ENCODE peak calls at places on chromosome 17, in nine cellular contexts. One of them, this sample, is unnamed.

GRCh38 chr17:83117594-83117993 is 38.2 kb downstream of the METRNL start:
- DNase-seq in left ventricle myocardium inferior: no peak
- DNase-seq in iPS DF 19.7: no peak
- DNase-seq in choroid plexus epithelial cell: no peak
- DNase-seq in mesenteric fat pad: no peak
- DNase-seq in NCI-H1417: no peak
- DNase-seq in T-cell: no peak
- DNase-seq in HS-5: no peak
- DNase-seq in omental fat pad: no peak
- DNase-seq in this sample: no peak

GRCh38 chr17:38735161-38735997 is 5.2 kb downstream of the CISD3 start:
- DNase-seq in left ventricle myocardium inferior: peak; percentile 68
- DNase-seq in iPS DF 19.7: no peak
- DNase-seq in choroid plexus epithelial cell: no peak
- DNase-seq in mesenteric fat pad: no peak
- DNase-seq in NCI-H1417: peak; percentile 26
- DNase-seq in T-cell: peak; percentile 75
- DNase-seq in HS-5: no peak
- DNase-seq in omental fat pad: peak; percentile 53
- DNase-seq in this sample: no peak

GRCh38 chr17:78147315-78147998 is 1.3 kb downstream of the C17orf99 start:
- DNase-seq in left ventricle myocardium inferior: no peak
- DNase-seq in iPS DF 19.7: no peak
- DNase-seq in choroid plexus epithelial cell: no peak
- DNase-seq in mesenteric fat pad: no peak
- DNase-seq in NCI-H1417: no peak
- DNase-seq in T-cell: no peak
- DNase-seq in HS-5: no peak
- DNase-seq in omental fat pad: no peak
- DNase-seq in this sample: no peak

GRCh38 chr17:39813631-39814030 is 50.5 kb downstream of the IKZF3 start:
- DNase-seq in left ventricle myocardium inferior: no peak
- DNase-seq in iPS DF 19.7: no peak
- DNase-seq in choroid plexus epithelial cell: no peak
- DNase-seq in mesenteric fat pad: no peak
- DNase-seq in NCI-H1417: no peak
- DNase-seq in T-cell: peak; percentile 63
- DNase-seq in HS-5: no peak
- DNase-seq in omental fat pad: no peak
- DNase-seq in this sample: no peak

GRCh38 chr17:77783991-77784820 is 174.3 kb upstream of the TNRC6C start:
- DNase-seq in left ventricle myocardium inferior: no peak
- DNase-seq in iPS DF 19.7: no peak
- DNase-seq in choroid plexus epithelial cell: no peak
- DNase-seq in mesenteric fat pad: no peak
- DNase-seq in NCI-H1417: no peak
- DNase-seq in T-cell: peak; percentile 62
- DNase-seq in HS-5: no peak
- DNase-seq in omental fat pad: no peak
- DNase-seq in this sample: no peak

GRCh38 chr17:48747445-48748363 is 19.2 kb upstream of the HOXB13 start:
- DNase-seq in left ventricle myocardium inferior: no peak
- DNase-seq in iPS DF 19.7: no peak
- DNase-seq in choroid plexus epithelial cell: no peak
- DNase-seq in mesenteric fat pad: no peak
- DNase-seq in NCI-H1417: no peak
- DNase-seq in T-cell: no peak
- DNase-seq in HS-5: no peak
- DNase-seq in omental fat pad: no peak
- DNase-seq in this sample: peak; percentile 14

GRCh38 chr17:41782142-41782541 is 4.4 kb downstream of the JUP start:
- DNase-seq in left ventricle myocardium inferior: peak; percentile 84
- DNase-seq in iPS DF 19.7: no peak
- DNase-seq in choroid plexus epithelial cell: no peak
- DNase-seq in mesenteric fat pad: no peak
- DNase-seq in NCI-H1417: no peak
- DNase-seq in T-cell: no peak
- DNase-seq in HS-5: no peak
- DNase-seq in omental fat pad: no peak
- DNase-seq in this sample: no peak

GRCh38 chr17:48723555-48724239 is 712 bp downstream of the PRAC2 start:
- DNase-seq in left ventricle myocardium inferior: no peak
- DNase-seq in iPS DF 19.7: no peak
- DNase-seq in choroid plexus epithelial cell: no peak
- DNase-seq in mesenteric fat pad: no peak
- DNase-seq in NCI-H1417: no peak
- DNase-seq in T-cell: no peak
- DNase-seq in HS-5: no peak
- DNase-seq in omental fat pad: no peak
- DNase-seq in this sample: no peak

GRCh38 chr17:12328204-12328603 is 307.5 kb downstream of the MAP2K4 start:
- DNase-seq in left ventricle myocardium inferior: no peak
- DNase-seq in iPS DF 19.7: no peak
- DNase-seq in choroid plexus epithelial cell: no peak
- DNase-seq in mesenteric fat pad: no peak
- DNase-seq in NCI-H1417: no peak
- DNase-seq in T-cell: no peak
- DNase-seq in HS-5: no peak
- DNase-seq in omental fat pad: no peak
- DNase-seq in this sample: no peak

GRCh38 chr17:21176996-21177395 is 37.0 kb downstream of the TMEM11 start:
- DNase-seq in left ventricle myocardium inferior: no peak
- DNase-seq in iPS DF 19.7: no peak
- DNase-seq in choroid plexus epithelial cell: no peak
- DNase-seq in mesenteric fat pad: peak; percentile 53
- DNase-seq in NCI-H1417: no peak
- DNase-seq in T-cell: no peak
- DNase-seq in HS-5: no peak
- DNase-seq in omental fat pad: no peak
- DNase-seq in this sample: no peak

GRCh38 chr17:16477255-16477654 is 14.7 kb downstream of the LRRC75A start:
- DNase-seq in left ventricle myocardium inferior: peak; percentile 37
- DNase-seq in iPS DF 19.7: no peak
- DNase-seq in choroid plexus epithelial cell: peak; percentile 83
- DNase-seq in mesenteric fat pad: no peak
- DNase-seq in NCI-H1417: no peak
- DNase-seq in T-cell: no peak
- DNase-seq in HS-5: peak; percentile 53
- DNase-seq in omental fat pad: no peak
- DNase-seq in this sample: peak; percentile 84

GRCh38 chr17:57284984-57285646 is 28.8 kb downstream of the MSI2 start:
- DNase-seq in left ventricle myocardium inferior: no peak
- DNase-seq in iPS DF 19.7: no peak
- DNase-seq in choroid plexus epithelial cell: peak; percentile 20
- DNase-seq in mesenteric fat pad: no peak
- DNase-seq in NCI-H1417: no peak
- DNase-seq in T-cell: no peak
- DNase-seq in HS-5: no peak
- DNase-seq in omental fat pad: no peak
- DNase-seq in this sample: no peak

GRCh38 chr17:17168401-17168800 is 37.7 kb downstream of the PLD6 start:
- DNase-seq in left ventricle myocardium inferior: no peak
- DNase-seq in iPS DF 19.7: no peak
- DNase-seq in choroid plexus epithelial cell: no peak
- DNase-seq in mesenteric fat pad: no peak
- DNase-seq in NCI-H1417: no peak
- DNase-seq in T-cell: no peak
- DNase-seq in HS-5: no peak
- DNase-seq in omental fat pad: no peak
- DNase-seq in this sample: no peak

GRCh38 chr17:68057531-68057952 is 22.0 kb downstream of the KPNA2 start:
- DNase-seq in left ventricle myocardium inferior: no peak
- DNase-seq in iPS DF 19.7: no peak
- DNase-seq in choroid plexus epithelial cell: peak; percentile 72
- DNase-seq in mesenteric fat pad: no peak
- DNase-seq in NCI-H1417: no peak
- DNase-seq in T-cell: peak; percentile 37
- DNase-seq in HS-5: no peak
- DNase-seq in omental fat pad: no peak
- DNase-seq in this sample: peak; percentile 29

GRCh38 chr17:4950075-4950756 is 703 bp upstream of the ENO3 start:
- DNase-seq in left ventricle myocardium inferior: peak; percentile 78
- DNase-seq in iPS DF 19.7: no peak
- DNase-seq in choroid plexus epithelial cell: no peak
- DNase-seq in mesenteric fat pad: no peak
- DNase-seq in NCI-H1417: no peak
- DNase-seq in T-cell: no peak
- DNase-seq in HS-5: no peak
- DNase-seq in omental fat pad: no peak
- DNase-seq in this sample: no peak

GRCh38 chr17:17018612-17019429 is 23.4 kb upstream of the MPRIP start:
- DNase-seq in left ventricle myocardium inferior: peak; percentile 5
- DNase-seq in iPS DF 19.7: no peak
- DNase-seq in choroid plexus epithelial cell: no peak
- DNase-seq in mesenteric fat pad: no peak
- DNase-seq in NCI-H1417: peak; percentile 42
- DNase-seq in T-cell: no peak
- DNase-seq in HS-5: no peak
- DNase-seq in omental fat pad: no peak
- DNase-seq in this sample: no peak

GRCh38 chr17:1907818-1908698 is 78.3 kb downstream of the RPA1 start:
- DNase-seq in left ventricle myocardium inferior: no peak
- DNase-seq in iPS DF 19.7: no peak
- DNase-seq in choroid plexus epithelial cell: peak; percentile 60
- DNase-seq in mesenteric fat pad: no peak
- DNase-seq in NCI-H1417: no peak
- DNase-seq in T-cell: peak; percentile 11
- DNase-seq in HS-5: no peak
- DNase-seq in omental fat pad: no peak
- DNase-seq in this sample: peak; percentile 33

GRCh38 chr17:83152745-83153611 is 73.6 kb downstream of the METRNL start:
- DNase-seq in left ventricle myocardium inferior: peak; percentile 69
- DNase-seq in iPS DF 19.7: no peak
- DNase-seq in choroid plexus epithelial cell: no peak
- DNase-seq in mesenteric fat pad: no peak
- DNase-seq in NCI-H1417: no peak
- DNase-seq in T-cell: no peak
- DNase-seq in HS-5: no peak
- DNase-seq in omental fat pad: no peak
- DNase-seq in this sample: no peak

GRCh38 chr17:45147102-45147580 is 1.1 kb upstream of the HEXIM1 start:
- DNase-seq in left ventricle myocardium inferior: no peak
- DNase-seq in iPS DF 19.7: no peak
- DNase-seq in choroid plexus epithelial cell: no peak
- DNase-seq in mesenteric fat pad: no peak
- DNase-seq in NCI-H1417: peak; percentile 94
- DNase-seq in T-cell: peak; percentile 69
- DNase-seq in HS-5: peak; percentile 46
- DNase-seq in omental fat pad: no peak
- DNase-seq in this sample: no peak